ENCODE peak calls at places on chromosomes 7 and 10, in ten cellular contexts. N, D, U, T, V, P, G, Z, L and B are unnamed samples.

GRCh38 chr7:127768241-127768640 is 116.2 kb downstream of the SND1 start:
- DNase-seq in N (no peak), D (no peak), U (no peak), T (no peak), V (no peak), P (no peak), G (no peak), Z (no peak), L (no peak), B (no peak)

GRCh38 chr7:27901028-27901760 is 161.2 kb downstream of the TAX1BP1 start:
- DNase-seq in N (no peak), D (no peak), U (peak), T (peak), V (peak), P (no peak), G (no peak), Z (no peak), L (no peak), B (no peak)

GRCh38 chr7:158907390-158907789 is 51.0 kb downstream of the DYNC2I1 start:
- DNase-seq in N (no peak), D (no peak), U (no peak), T (no peak), V (no peak), P (no peak), G (no peak), Z (no peak), L (no peak), B (no peak)

GRCh38 chr7:116679495-116679894 is 7.5 kb downstream of the MET start:
- DNase-seq in N (no peak), D (no peak), U (peak), T (no peak), V (no peak), P (no peak), G (no peak), Z (no peak), L (no peak), B (no peak)

GRCh38 chr10:70903262-70903921 is 15.0 kb upstream of the PCBD1 start:
- DNase-seq in N (peak), D (peak), U (peak), T (peak), V (peak), P (no peak), G (peak), Z (no peak), L (no peak), B (no peak)

GRCh38 chr10:14821635-14822375 is 16.0 kb downstream of the CDNF start:
- DNase-seq in N (no peak), D (no peak), U (no peak), T (no peak), V (no peak), P (no peak), G (no peak), Z (no peak), L (no peak), B (no peak)

GRCh38 chr10:20839141-20839540 is 58.0 kb downstream of the NEBL start:
- DNase-seq in N (no peak), D (no peak), U (no peak), T (peak), V (no peak), P (no peak), G (no peak), Z (no peak), L (no peak), B (no peak)

GRCh38 chr10:124740374-124741280 is 3.6 kb downstream of the FAM53B start:
- DNase-seq in N (peak), D (peak), U (peak), T (peak), V (peak), P (peak), G (peak), Z (no peak), L (no peak), B (no peak)

GRCh38 chr10:70656489-70656888 is 15.8 kb upstream of the ADAMTS14 start:
- DNase-seq in N (peak), D (no peak), U (peak), T (peak), V (peak), P (no peak), G (no peak), Z (peak), L (peak), B (peak)

GRCh38 chr7:26856481-26856880 is 7.9 kb downstream of the SKAP2 start:
- DNase-seq in N (no peak), D (no peak), U (peak), T (peak), V (no peak), P (no peak), G (no peak), Z (no peak), L (no peak), B (no peak)

GRCh38 chr7:128530855-128531104 is 54.2 kb downstream of the METTL2B start:
- DNase-seq in N (no peak), D (peak), U (peak), T (no peak), V (no peak), P (no peak), G (no peak), Z (no peak), L (no peak), B (no peak)

GRCh38 chr7:26188291-26188999 is 12.1 kb downstream of the HNRNPA2B1 start:
- DNase-seq in N (no peak), D (no peak), U (no peak), T (no peak), V (no peak), P (no peak), G (no peak), Z (no peak), L (no peak), B (no peak)

GRCh38 chr10:126013489-126014281 is 117.3 kb downstream of the FANK1 start:
- DNase-seq in N (no peak), D (no peak), U (peak), T (peak), V (peak), P (no peak), G (no peak), Z (peak), L (peak), B (no peak)
- TF ChIP-seq CTCF in N (no peak), D (no peak), U (no peak), T (no peak), V (no peak), P (no peak), G (no peak), Z (peak), L (peak), B (peak)

DNA sequence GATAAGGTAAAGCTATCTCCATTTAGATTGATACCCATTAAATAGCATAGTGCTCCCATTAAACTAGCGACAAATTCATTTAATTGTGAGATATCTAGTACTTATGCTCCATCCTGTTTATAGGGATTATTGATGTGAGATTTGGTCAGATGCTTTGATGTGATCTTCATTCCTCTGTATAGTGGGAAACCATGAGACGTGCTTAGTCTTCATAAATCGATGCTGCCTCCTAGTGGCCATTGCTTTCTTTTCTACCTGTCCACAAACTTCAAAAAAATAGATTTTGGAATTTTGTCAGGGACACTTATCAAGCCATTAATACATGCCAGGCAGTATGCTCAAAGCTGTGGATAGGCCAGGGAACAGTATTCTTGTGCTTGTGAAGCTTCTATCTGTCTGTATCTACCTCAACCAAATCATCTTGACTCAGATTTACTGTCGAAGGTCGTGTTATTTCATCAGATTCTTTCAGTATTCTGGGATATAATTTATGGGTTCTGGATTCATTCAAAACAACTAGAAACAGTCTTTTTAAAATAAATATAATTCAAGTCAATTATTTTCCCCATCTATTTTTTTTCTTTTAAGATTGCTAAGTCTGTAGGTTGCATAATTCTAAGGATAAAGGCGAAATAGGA is 12.0 kb downstream of the LSM8 start:
- DNase-seq in N (peak), D (no peak), U (peak), T (peak), V (peak), P (no peak), G (peak), Z (no peak), L (peak), B (no peak)
- TF ChIP-seq CTCF in N (peak), D (peak), U (peak), T (peak), V (peak), P (peak), G (peak), Z (peak), L (peak), B (peak)

GRCh38 chr7:48274662-48275061 is 103.4 kb downstream of the ABCA13 start:
- DNase-seq in N (no peak), D (no peak), U (no peak), T (no peak), V (peak), P (no peak), G (no peak), Z (no peak), L (no peak), B (no peak)

GRCh38 chr7:48279420-48279819 is 108.2 kb downstream of the ABCA13 start:
- DNase-seq in N (no peak), D (no peak), U (no peak), T (no peak), V (no peak), P (no peak), G (no peak), Z (no peak), L (no peak), B (no peak)

GRCh38 chr7:48285365-48285764 is 114.1 kb downstream of the ABCA13 start:
- DNase-seq in N (no peak), D (no peak), U (no peak), T (peak), V (peak), P (no peak), G (no peak), Z (no peak), L (peak), B (no peak)

DNA sequence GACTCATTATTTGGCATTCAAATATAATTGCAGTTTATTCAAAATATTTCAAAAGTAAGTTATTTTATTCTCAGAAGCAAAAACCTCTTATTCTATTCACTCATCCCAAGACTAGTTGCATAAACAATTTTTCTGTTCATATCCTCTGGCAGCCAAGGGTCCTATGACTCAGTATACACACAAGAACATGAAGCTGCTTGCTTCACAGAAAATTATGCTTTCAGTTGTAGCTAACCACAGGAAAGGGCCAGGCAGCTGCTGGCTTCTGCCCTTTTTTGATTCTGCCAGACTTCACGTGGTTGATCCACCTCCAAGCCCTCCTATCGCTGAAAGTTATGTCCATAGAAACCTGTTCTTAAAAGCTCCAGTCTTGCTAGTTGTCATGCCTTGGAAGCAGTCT is 108.8 kb downstream of the ABCA13 start:
- DNase-seq in N (no peak), D (no peak), U (peak), T (peak), V (peak), P (no peak), G (no peak), Z (no peak), L (no peak), B (no peak)
- TF ChIP-seq CTCF in N (no peak), D (no peak), U (no peak), T (no peak), V (no peak), P (no peak), G (no peak), Z (no peak), L (no peak), B (no peak)

GRCh38 chr10:16116404-16117304 is 256.3 kb upstream of the MINDY3 start:
- DNase-seq in N (no peak), D (no peak), U (peak), T (peak), V (peak), P (no peak), G (no peak), Z (no peak), L (no peak), B (no peak)
- TF ChIP-seq CTCF in N (peak), D (no peak), U (peak), T (peak), V (peak), P (no peak), G (no peak), Z (peak), L (peak), B (peak)